ENCODE peak calls at places on chromosomes 16 and 17, in four cellular contexts. J is RWPE1, M is GM19239, S is RKO. X is an unnamed sample.

GRCh38 chr16:66300501-66300900 is 66.0 kb upstream of the CDH5 start:
- DNase-seq in J (no peak), M (no peak), S (no peak), X (no peak)

GRCh38 chr16:85291302-85292148 is 179.3 kb upstream of the CIBAR2 start:
- DNase-seq in J (no peak), M (no peak), S (no peak), X (no peak)

GRCh38 chr16:29304251-29304900 is 102.1 kb downstream of the NPIPB11 start:
- DNase-seq in J (no peak), M (no peak), S (no peak), X (no peak)

GRCh38 chr16:49003992-49004391 is 277.6 kb downstream of the CBLN1 start:
- DNase-seq in J (no peak), M (no peak), S (no peak), X (no peak)

GRCh38 chr17:65901394-65901793 is 290.5 kb downstream of the CEP112 start:
- DNase-seq in J (no peak), M (no peak), S (no peak), X (no peak)

GRCh38 chr16:8849411-8850011 is 19.3 kb downstream of the CARHSP1 start:
- DNase-seq in J (peak; percentile 75), M (no peak), S (no peak), X (no peak)

GRCh38 chr16:745739-746138 is 4.9 kb upstream of the CIAO3 start:
- DNase-seq in J (no peak), M (no peak), S (no peak), X (no peak)

GRCh38 chr17:2237521-2237921 is 66.1 kb downstream of the SMG6 start:
- DNase-seq in J (no peak), M (no peak), S (no peak), X (no peak)

GRCh38 chr17:30344283-30345088 is 10.6 kb upstream of the TMIGD1 start:
- DNase-seq in J (no peak), M (no peak), S (no peak), X (no peak)

GRCh38 chr16:28189237-28189636 is 22.5 kb downstream of the XPO6 start:
- DNase-seq in J (no peak), M (no peak), S (no peak), X (no peak)

GRCh38 chr16:54522596-54522995 is 236.0 kb upstream of the IRX3 start:
- DNase-seq in J (no peak), M (no peak), S (no peak), X (no peak)

GRCh38 chr17:82781894-82782274 is 30.0 kb downstream of the TBCD start:
- DNase-seq in J (peak; percentile 90), M (peak; percentile 98), S (peak; percentile 52), X (peak; percentile 37)

GRCh38 chr17:76075364-76076099 is 951 bp downstream of the GALR2 start:
- DNase-seq in J (no peak), M (no peak), S (no peak), X (no peak)

GRCh38 chr16:78443780-78444422 is 344.4 kb downstream of the WWOX start:
- DNase-seq in J (no peak), M (no peak), S (no peak), X (no peak)

GRCh38 chr17:69702078-69702477 is 287.6 kb downstream of the MAP2K6 start:
- DNase-seq in J (peak; percentile 4), M (no peak), S (no peak), X (no peak)

GRCh38 chr17:35152741-35153140 is 5.1 kb downstream of the UNC45B start:
- DNase-seq in J (no peak), M (no peak), S (no peak), X (no peak)

GRCh38 chr17:78132086-78132676 is 1.6 kb downstream of the TMC8 start:
- DNase-seq in J (no peak), M (no peak), S (no peak), X (peak; percentile 70)

GRCh38 chr17:81417049-81417878 is 22.0 kb downstream of the BAHCC1 start:
- DNase-seq in J (no peak), M (no peak), S (no peak), X (no peak)

GRCh38 chr17:50165867-50166517 is at the start of gene SGCA:
- DNase-seq in J (no peak), M (no peak), S (no peak), X (no peak)

GRCh38 chr17:39573447-39574298 is 34.0 kb downstream of the NEUROD2 start:
- DNase-seq in J (peak; percentile 72), M (peak; percentile 67), S (peak; percentile 61), X (no peak)

GRCh38 chr16:12439443-12440232 is 364.0 kb downstream of the CPPED1 start:
- DNase-seq in J (no peak), M (no peak), S (no peak), X (no peak)

GRCh38 chr16:21021316-21021715 is 120.7 kb downstream of the LYRM1 start:
- DNase-seq in J (no peak), M (no peak), S (no peak), X (no peak)

GRCh38 chr17:11274106-11274505 is 33.1 kb downstream of the SHISA6 start:
- DNase-seq in J (no peak), M (no peak), S (no peak), X (no peak)

GRCh38 chr16:22123146-22123545 is 30.8 kb downstream of the VWA3A start:
- DNase-seq in J (no peak), M (no peak), S (peak; percentile 37), X (no peak)

GRCh38 chr17:80588687-80589086 is 44.0 kb downstream of the RPTOR start:
- DNase-seq in J (no peak), M (no peak), S (no peak), X (no peak)

X was measured in GM12864.